ENCODE peak calls at places on chromosomes 12 and 14, in nine cellular contexts. C, Q, T, V, B, F, M, N and H are unnamed samples.

GRCh38 chr12:132466241-132467188 is 23.4 kb upstream of the FBRSL1 start:
- DNase-seq in C (no peak), Q (peak; percentile 35), T (no peak), V (no peak), B (no peak), F (no peak), M (no peak), N (no peak), H (no peak)

GRCh38 chr12:8697476-8698131 is at the start of gene RIMKLB:
- DNase-seq in C (peak; percentile 84), Q (peak; percentile 83), T (peak; percentile 80), V (peak; percentile 90), B (peak; percentile 78), F (peak; percentile 86), M (peak; percentile 39), N (peak; percentile 69), H (peak; percentile 66)

GRCh38 chr12:88952543-88952942 is 372.3 kb upstream of the KITLG start:
- DNase-seq in C (peak; percentile 69), Q (peak; percentile 32), T (no peak), V (no peak), B (no peak), F (no peak), M (no peak), N (peak; percentile 56), H (no peak)

GRCh38 chr12:109589691-109590245 is 16.2 kb downstream of the MVK start:
- DNase-seq in C (no peak), Q (no peak), T (no peak), V (no peak), B (no peak), F (no peak), M (no peak), N (no peak), H (no peak)

GRCh38 chr12:114933428-114934160 is 249.6 kb upstream of the TBX3 start:
- DNase-seq in C (peak; percentile 99), Q (peak; percentile 67), T (no peak), V (no peak), B (no peak), F (no peak), M (no peak), N (no peak), H (no peak)

GRCh38 chr12:64404470-64405446 is 566 bp downstream of the XPOT start:
- DNase-seq in C (peak; percentile 89), Q (peak; percentile 88), T (peak; percentile 48), V (no peak), B (no peak), F (peak; percentile 72), M (peak; percentile 67), N (peak; percentile 31), H (no peak)

GRCh38 chr12:55698241-55698955 is 9.3 kb downstream of the ITGA7 start:
- DNase-seq in C (no peak), Q (no peak), T (no peak), V (no peak), B (no peak), F (no peak), M (no peak), N (no peak), H (no peak)

GRCh38 chr14:96002511-96002884 is 36.7 kb upstream of the C14orf132 start:
- DNase-seq in C (no peak), Q (no peak), T (no peak), V (no peak), B (no peak), F (no peak), M (no peak), N (no peak), H (no peak)

GRCh38 chr14:99879401-99880295 is 86.4 kb downstream of the EML1 start:
- DNase-seq in C (peak; percentile 85), Q (peak; percentile 70), T (no peak), V (no peak), B (no peak), F (no peak), M (no peak), N (no peak), H (no peak)

GRCh38 chr14:97408937-97409860 is 612.0 kb downstream of the VRK1 start:
- DNase-seq in C (no peak), Q (no peak), T (no peak), V (no peak), B (no peak), F (peak; percentile 92), M (no peak), N (no peak), H (no peak)

GRCh38 chr12:87157791-87158190 is 871.4 kb downstream of the C12orf50 start:
- DNase-seq in C (peak; percentile 90), Q (peak; percentile 97), T (no peak), V (no peak), B (no peak), F (no peak), M (no peak), N (no peak), H (no peak)

GRCh38 chr12:60195483-60195882 is 599.7 kb downstream of the SLC16A7 start:
- DNase-seq in C (no peak), Q (no peak), T (no peak), V (no peak), B (no peak), F (no peak), M (no peak), N (no peak), H (no peak)

GRCh38 chr12:57110189-57111045 is 745 bp downstream of the STAT6 start:
- DNase-seq in C (peak; percentile 71), Q (peak; percentile 46), T (peak; percentile 61), V (peak; percentile 93), B (peak; percentile 70), F (peak; percentile 89), M (peak; percentile 48), N (peak; percentile 57), H (peak; percentile 73)

GRCh38 chr12:45634273-45634917 is 95.1 kb upstream of the ARID2 start:
- DNase-seq in C (no peak), Q (no peak), T (no peak), V (no peak), B (no peak), F (peak; percentile 33), M (no peak), N (no peak), H (no peak)

GRCh38 chr12:6684609-6685008 is 4.6 kb downstream of the ZNF384 start:
- DNase-seq in C (peak; percentile 69), Q (peak; percentile 38), T (peak; percentile 53), V (no peak), B (no peak), F (peak; percentile 64), M (peak; percentile 44), N (peak; percentile 30), H (no peak)

GRCh38 chr12:132517013-132517739 is 27.2 kb downstream of the FBRSL1 start:
- DNase-seq in C (no peak), Q (no peak), T (no peak), V (no peak), B (no peak), F (no peak), M (no peak), N (no peak), H (no peak)